ENCODE peak calls at places on chromosomes 7 and 10, in six cellular contexts. R is MM.1S, C is fibroblast of lung, Y is K562, W is GM23248, S is HepG2. T is an unnamed sample.

GRCh38 chr10:103114876-103115275 is 78.2 kb downstream of the NT5C2 start:
- DNase-seq in R (no peak), C (peak), Y (no peak), W (no peak), S (no peak), T (peak)

GRCh38 chr7:91645542-91645941 is 235.0 kb downstream of the MTERF1 start:
- DNase-seq in R (no peak), C (no peak), Y (no peak), W (no peak), S (no peak), T (no peak)

GRCh38 chr10:23136462-23136861 is 41.1 kb downstream of the MSRB2 start:
- DNase-seq in R (no peak), C (no peak), Y (no peak), W (no peak), S (no peak), T (no peak)

GRCh38 chr10:66591865-66592264 is 334.0 kb upstream of the LRRTM3 start:
- DNase-seq in R (no peak), C (peak), Y (no peak), W (no peak), S (no peak), T (no peak)

GRCh38 chr10:49568235-49568634 is 29.3 kb upstream of the ERCC6 start:
- DNase-seq in R (no peak), C (peak), Y (no peak), W (peak), S (no peak), T (peak)

GRCh38 chr10:119655566-119656001 is 4.4 kb downstream of the BAG3 start:
- DNase-seq in R (no peak), C (peak), Y (peak), W (peak), S (no peak), T (no peak)

GRCh38 chr10:102413053-102413705 is 5.4 kb downstream of the PSD start:
- DNase-seq in R (peak), C (no peak), Y (peak), W (peak), S (no peak), T (no peak)

GRCh38 chr7:138801256-138801655 is 3.3 kb upstream of the ATP6V0A4 start:
- DNase-seq in R (no peak), C (no peak), Y (no peak), W (no peak), S (no peak), T (no peak)

GRCh38 chr10:59362184-59362966 is at the start of gene FAM13C:
- DNase-seq in R (peak), C (peak), Y (no peak), W (peak), S (peak), T (no peak)

GRCh38 chr10:73785721-73786511 is 510 bp downstream of the ZSWIM8 start:
- DNase-seq in R (peak), C (peak), Y (peak), W (peak), S (no peak), T (peak)

GRCh38 chr7:156347132-156347531 is 293.4 kb upstream of the RNF32 start:
- DNase-seq in R (peak), C (no peak), Y (no peak), W (no peak), S (no peak), T (no peak)

GRCh38 chr7:102973096-102973802 is 60.4 kb downstream of the LRRC17 start:
- DNase-seq in R (no peak), C (peak), Y (peak), W (peak), S (no peak), T (peak)

GRCh38 chr10:3419719-3420495 is 247.3 kb upstream of the PITRM1 start:
- DNase-seq in R (no peak), C (no peak), Y (no peak), W (no peak), S (no peak), T (no peak)

GRCh38 chr7:120741371-120742042 is 116.4 kb downstream of the TSPAN12 start:
- DNase-seq in R (no peak), C (no peak), Y (no peak), W (no peak), S (no peak), T (no peak)

GRCh38 chr10:69333205-69333604 is 54.9 kb downstream of the HK1 start:
- DNase-seq in R (no peak), C (no peak), Y (no peak), W (peak), S (no peak), T (peak)

GRCh38 chr7:24574365-24574764 is 1.1 kb downstream of the PALS2 start:
- DNase-seq in R (no peak), C (peak), Y (peak), W (no peak), S (no peak), T (no peak)

GRCh38 chr10:101485681-101486554 is 102.1 kb downstream of the POLL start:
- DNase-seq in R (no peak), C (no peak), Y (no peak), W (peak), S (no peak), T (no peak)

GRCh38 chr7:70143089-70144044 is 545.1 kb downstream of the AUTS2 start:
- DNase-seq in R (no peak), C (peak), Y (no peak), W (peak), S (no peak), T (no peak)

GRCh38 chr10:121205625-121206024 is 354.5 kb downstream of the WDR11 start:
- DNase-seq in R (no peak), C (no peak), Y (no peak), W (no peak), S (no peak), T (no peak)

GRCh38 chr10:131743190-131744151 is 157.3 kb upstream of the PPP2R2D start:
- DNase-seq in R (no peak), C (no peak), Y (no peak), W (no peak), S (no peak), T (no peak)

GRCh38 chr7:16742547-16742946 is 11.0 kb upstream of the TSPAN13 start:
- DNase-seq in R (no peak), C (no peak), Y (no peak), W (no peak), S (no peak), T (no peak)

GRCh38 chr10:77601488-77601887 is 36.1 kb downstream of the KCNMA1 start:
- DNase-seq in R (no peak), C (no peak), Y (no peak), W (peak), S (no peak), T (no peak)

GRCh38 chr7:44391746-44392617 is 66.6 kb upstream of the CAMK2B start:
- DNase-seq in R (no peak), C (no peak), Y (no peak), W (no peak), S (no peak), T (no peak)

GRCh38 chr10:101219137-101219945 is 9.9 kb downstream of the LBX1 start:
- DNase-seq in R (no peak), C (no peak), Y (no peak), W (no peak), S (no peak), T (no peak)

GRCh38 chr10:42882597-42882996 is 100.0 kb downstream of the BMS1 start:
- DNase-seq in R (no peak), C (no peak), Y (no peak), W (no peak), S (no peak), T (no peak)

DNA sequence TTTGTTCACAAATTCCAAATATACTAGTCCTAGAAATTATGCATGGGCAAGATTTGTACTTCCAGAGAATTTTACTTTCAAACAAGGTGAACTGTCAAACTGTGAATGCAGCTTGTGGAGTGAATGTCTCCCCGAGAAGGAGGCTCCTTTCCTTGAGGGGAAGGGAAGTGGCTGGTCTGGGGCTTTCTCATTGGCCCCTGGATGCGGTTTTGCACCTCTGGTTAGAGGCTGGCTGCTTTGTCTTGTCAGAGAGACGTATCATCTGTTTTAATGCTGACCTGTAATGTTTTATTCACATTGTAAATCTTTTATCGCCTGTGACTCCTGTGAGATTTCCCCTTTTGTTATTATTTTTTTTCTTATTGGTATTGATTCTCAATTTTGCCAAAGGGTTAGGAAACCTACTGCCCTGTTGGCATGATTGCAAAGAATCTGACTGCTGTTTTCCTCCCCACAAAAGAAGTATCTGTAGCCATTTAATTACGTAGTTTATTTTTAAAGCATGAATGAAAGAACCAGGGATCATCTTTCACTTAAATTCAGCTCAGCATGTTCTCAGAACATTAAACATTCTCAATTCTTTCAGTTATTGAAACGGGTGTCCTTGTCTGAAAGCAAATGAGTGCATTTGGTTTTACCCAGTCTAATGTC is 238.3 kb upstream of the NFE2L3 start:
- DNase-seq in R (no peak), C (no peak), Y (no peak), W (no peak), S (no peak), T (no peak)
- TF ChIP-seq EZH2 in R (no peak), C (no peak), Y (no peak), W (no peak), S (no peak), T (no peak)

GRCh38 chr7:30437823-30438574 is 40.6 kb downstream of the NOD1 start:
- DNase-seq in R (no peak), C (no peak), Y (no peak), W (no peak), S (no peak), T (no peak)
- H3K27ac ChIP-seq in R (no peak), C (no peak), Y (no peak), W (no peak), S (no peak), T (no peak)

DNA sequence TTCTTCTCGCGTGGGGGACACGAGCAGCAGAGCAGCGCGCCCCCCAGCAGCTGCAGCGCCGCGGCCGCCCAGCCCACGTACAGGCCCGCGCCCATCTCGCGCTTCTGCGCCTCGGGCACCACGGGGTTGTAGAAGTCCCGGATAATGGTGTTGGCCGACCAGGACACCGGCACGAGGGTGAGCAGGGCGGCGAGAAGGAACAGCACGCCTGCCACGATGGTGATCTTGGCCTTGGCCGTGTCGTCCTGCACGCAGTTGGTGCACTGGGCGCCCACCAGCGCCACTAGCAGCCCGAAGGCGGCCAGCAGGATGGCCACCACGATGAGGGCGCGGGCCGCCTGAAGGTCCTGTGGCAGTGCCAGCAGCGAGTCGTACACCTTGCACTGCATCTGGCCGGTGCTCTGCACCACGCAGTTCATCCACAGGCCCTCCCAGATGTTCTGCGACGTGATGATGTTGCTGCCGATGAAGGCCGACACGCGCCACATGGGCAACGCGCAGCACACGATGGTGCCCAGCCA is 529 bp downstream of the CLDN3 start:
- DNase-seq in R (no peak), C (no peak), Y (no peak), W (no peak), S (no peak), T (no peak)
- TF ChIP-seq EZH2 in R (no peak), C (peak), Y (no peak), W (no peak), S (no peak), T (no peak)

GRCh38 chr7:4766666-4767530 is 8.5 kb upstream of the AP5Z1 start:
- DNase-seq in R (no peak), C (no peak), Y (no peak), W (no peak), S (no peak), T (no peak)
- H3K27ac ChIP-seq in R (no peak), C (no peak), Y (no peak), W (no peak), S (no peak), T (no peak)

GRCh38 chr10:92130622-92131270 is 160.1 kb downstream of the CPEB3 start:
- DNase-seq in R (no peak), C (no peak), Y (no peak), W (no peak), S (no peak), T (no peak)
- TF ChIP-seq EZH2 in R (no peak), C (no peak), Y (no peak), W (no peak), S (no peak), T (no peak)

DNA sequence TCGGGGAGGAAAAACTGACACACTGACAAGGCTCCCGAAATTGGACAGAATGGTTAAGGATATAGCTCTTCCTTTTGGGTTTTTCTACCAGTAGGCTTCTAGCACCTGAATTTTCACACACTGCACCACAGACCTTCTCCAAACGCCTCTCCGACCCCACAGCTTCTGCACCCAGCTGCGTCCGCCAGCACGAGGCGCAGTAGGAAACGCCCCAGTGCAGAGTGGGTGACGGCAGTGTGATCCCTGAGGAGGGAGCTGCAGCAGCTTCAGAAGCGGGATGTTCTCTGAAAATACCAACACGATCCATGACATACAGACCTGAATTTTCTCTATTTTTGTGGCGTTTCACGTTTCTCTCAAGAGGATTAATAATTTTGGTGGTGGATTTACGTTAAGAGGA is 25.9 kb downstream of the HSPB1 start:
- DNase-seq in R (no peak), C (no peak), Y (peak), W (no peak), S (no peak), T (no peak)
- H3K27ac ChIP-seq in R (no peak), C (no peak), Y (peak), W (no peak), S (no peak), T (no peak)

GRCh38 chr10:34687434-34688205 is 127.5 kb downstream of the PARD3 start:
- DNase-seq in R (no peak), C (peak), Y (no peak), W (peak), S (no peak), T (no peak)

GRCh38 chr10:34690403-34691049 is 124.6 kb downstream of the PARD3 start:
- DNase-seq in R (no peak), C (no peak), Y (no peak), W (no peak), S (no peak), T (no peak)

GRCh38 chr10:34689053-34689452 is 126.0 kb downstream of the PARD3 start:
- DNase-seq in R (no peak), C (peak), Y (no peak), W (peak), S (no peak), T (no peak)
- TF ChIP-seq EZH2 in R (no peak), C (no peak), Y (no peak), W (no peak), S (no peak), T (no peak)

T was measured in PC-9.